ENCODE peak calls at places on chromosomes 4 and X, in four cellular contexts. One of them, this sample, is unnamed.

GRCh38 chr4:54929459-54929858 is 195.9 kb downstream of the KDR start:
- DNase-seq in GM12878: no peak
- DNase-seq in K562: no peak
- DNase-seq in GM23338: no peak
- DNase-seq in this sample: no peak

GRCh38 chr4:28772066-28772465 is 1911.4 kb downstream of the STIM2 start:
- DNase-seq in GM12878: no peak
- DNase-seq in K562: no peak
- DNase-seq in GM23338: no peak
- DNase-seq in this sample: no peak

GRCh38 chr4:8278009-8278395 is 8.4 kb downstream of the HTRA3 start:
- DNase-seq in GM12878: no peak
- DNase-seq in K562: no peak
- DNase-seq in GM23338: no peak
- DNase-seq in this sample: no peak

GRCh38 chr4:97507587-97508245 is 635.6 kb downstream of the STPG2 start:
- DNase-seq in GM23338: peak; percentile 8
- DNase-seq in GM12878: no peak
- DNase-seq in K562: no peak
- DNase-seq in this sample: no peak

GRCh38 chr4:42778349-42778748 is 114.2 kb upstream of the GRXCR1 start:
- DNase-seq in K562: no peak
- DNase-seq in GM12878: no peak
- DNase-seq in GM23338: no peak
- DNase-seq in this sample: no peak

GRCh38 chrX:129193357-129193756 is 329.9 kb downstream of the SMARCA1 start:
- DNase-seq in GM23338: no peak
- DNase-seq in GM12878: no peak
- DNase-seq in K562: no peak
- DNase-seq in this sample: no peak

GRCh38 chr4:145907827-145908226 is 30.8 kb downstream of the ZNF827 start:
- DNase-seq in GM23338: no peak
- DNase-seq in GM12878: no peak
- DNase-seq in K562: no peak
- DNase-seq in this sample: no peak

GRCh38 chr4:24089831-24090531 is 200.1 kb upstream of the PPARGC1A start:
- DNase-seq in K562: no peak
- DNase-seq in GM23338: no peak
- DNase-seq in GM12878: no peak
- DNase-seq in this sample: no peak

GRCh38 chr4:188660796-188661195 is 521.6 kb downstream of the TRIML1 start:
- DNase-seq in K562: no peak
- DNase-seq in GM12878: no peak
- DNase-seq in GM23338: no peak
- DNase-seq in this sample: no peak

GRCh38 chr4:121139533-121140222 is 24.4 kb downstream of the TNIP3 start:
- DNase-seq in GM23338: no peak
- DNase-seq in GM12878: peak; percentile 25
- DNase-seq in K562: no peak
- DNase-seq in this sample: no peak

GRCh38 chrX:19799319-19800182 is 87.8 kb downstream of the SH3KBP1 start:
- DNase-seq in GM12878: no peak
- DNase-seq in K562: no peak
- DNase-seq in GM23338: no peak
- DNase-seq in this sample: no peak

GRCh38 chr4:3452376-3452775 is 10.6 kb downstream of the HGFAC start:
- DNase-seq in GM23338: peak; percentile 77
- DNase-seq in GM12878: no peak
- DNase-seq in K562: peak; percentile 69
- DNase-seq in this sample: peak; percentile 39

GRCh38 chr4:7381221-7381889 is 53.4 kb downstream of the PSAPL1 start:
- DNase-seq in K562: no peak
- DNase-seq in GM23338: no peak
- DNase-seq in GM12878: no peak
- DNase-seq in this sample: no peak

GRCh38 chrX:24846551-24847170 is 152.9 kb downstream of the POLA1 start:
- DNase-seq in GM23338: no peak
- DNase-seq in K562: no peak
- DNase-seq in GM12878: no peak
- DNase-seq in this sample: no peak

GRCh38 chrX:150429577-150429976 is 66.5 kb downstream of the MAMLD1 start:
- DNase-seq in K562: no peak
- DNase-seq in GM23338: no peak
- DNase-seq in GM12878: no peak
- DNase-seq in this sample: peak; percentile 23

GRCh38 chrX:139543920-139544319 is 13.4 kb downstream of the F9 start:
- DNase-seq in K562: no peak
- DNase-seq in GM12878: no peak
- DNase-seq in GM23338: no peak
- DNase-seq in this sample: no peak

GRCh38 chr4:8571702-8572685 is 8.2 kb upstream of the GPR78 start:
- DNase-seq in GM23338: no peak
- DNase-seq in GM12878: no peak
- DNase-seq in K562: no peak
- DNase-seq in this sample: no peak

GRCh38 chrX:71292669-71293379 is 8.7 kb upstream of the ITGB1BP2 start:
- DNase-seq in GM12878: no peak
- DNase-seq in GM23338: no peak
- DNase-seq in K562: no peak
- DNase-seq in this sample: no peak

GRCh38 chr4:170827562-170828260 is 738.0 kb upstream of the AADAT start:
- DNase-seq in GM12878: no peak
- DNase-seq in K562: no peak
- DNase-seq in GM23338: no peak
- DNase-seq in this sample: peak; percentile 9

GRCh38 chr4:24775209-24775608 is 20.2 kb upstream of the SOD3 start:
- DNase-seq in GM23338: no peak
- DNase-seq in K562: no peak
- DNase-seq in GM12878: no peak
- DNase-seq in this sample: no peak

GRCh38 chr4:2322801-2323200 is 60.9 kb upstream of the MXD4 start:
- DNase-seq in GM23338: no peak
- DNase-seq in GM12878: no peak
- DNase-seq in K562: no peak
- DNase-seq in this sample: no peak

GRCh38 chr4:140924761-140925392 is 168.7 kb upstream of the TBC1D9 start:
- DNase-seq in GM12878: no peak
- DNase-seq in K562: no peak
- DNase-seq in GM23338: peak; percentile 23
- DNase-seq in this sample: no peak

GRCh38 chr4:94960703-94961102 is 202.9 kb downstream of the BMPR1B start:
- DNase-seq in K562: no peak
- DNase-seq in GM12878: no peak
- DNase-seq in GM23338: no peak
- DNase-seq in this sample: no peak

GRCh38 chr4:146369446-146369845 is 152.3 kb downstream of the SLC10A7 start:
- DNase-seq in GM12878: no peak
- DNase-seq in GM23338: no peak
- DNase-seq in K562: no peak
- DNase-seq in this sample: no peak

GRCh38 chr4:14837860-14838259 is 164.4 kb upstream of the CPEB2 start:
- DNase-seq in GM12878: no peak
- DNase-seq in K562: no peak
- DNase-seq in GM23338: peak; percentile 44
- DNase-seq in this sample: no peak

GRCh38 chr4:14178421-14178820 is 550.9 kb upstream of the BOD1L1 start:
- DNase-seq in K562: no peak
- DNase-seq in GM23338: peak; percentile 31
- DNase-seq in GM12878: peak; percentile 61
- DNase-seq in this sample: no peak

GRCh38 chr4:94507708-94508107 is 56.0 kb downstream of the PDLIM5 start:
- DNase-seq in GM23338: no peak
- DNase-seq in GM12878: no peak
- DNase-seq in K562: peak; percentile 27
- DNase-seq in this sample: no peak

GRCh38 chrX:107902721-107903120 is 77.1 kb downstream of the MID2 start:
- DNase-seq in K562: no peak
- DNase-seq in GM23338: peak; percentile 4
- DNase-seq in GM12878: no peak
- DNase-seq in this sample: no peak

GRCh38 chr4:148445071-148445902 is 3.1 kb upstream of the NR3C2 start:
- DNase-seq in K562: peak; percentile 46
- DNase-seq in GM23338: peak; percentile 74
- DNase-seq in GM12878: no peak
- DNase-seq in this sample: no peak

GRCh38 chrX:44842555-44843317 is 1.1 kb upstream of the DUSP21 start:
- DNase-seq in K562: no peak
- DNase-seq in GM23338: no peak
- DNase-seq in GM12878: no peak
- DNase-seq in this sample: no peak

GRCh38 chr4:74953647-74954046 is 20.7 kb downstream of the PARM1 start:
- DNase-seq in GM23338: no peak
- DNase-seq in GM12878: no peak
- DNase-seq in K562: no peak
- DNase-seq in this sample: no peak

GRCh38 chr4:127000090-127000489 is 632.7 kb upstream of the INTU start:
- DNase-seq in GM12878: no peak
- DNase-seq in GM23338: no peak
- DNase-seq in K562: no peak
- DNase-seq in this sample: no peak

GRCh38 chrX:140480765-140481164 is 24.1 kb downstream of the SOX3 start:
- DNase-seq in GM23338: no peak
- DNase-seq in K562: no peak
- DNase-seq in GM12878: no peak
- DNase-seq in this sample: no peak

GRCh38 chr4:71133491-71133890 is 140.0 kb downstream of the DCK start:
- DNase-seq in GM23338: no peak
- DNase-seq in K562: no peak
- DNase-seq in GM12878: no peak
- DNase-seq in this sample: no peak

GRCh38 chr4:47374477-47374876 is 89.0 kb downstream of the COMMD8 start:
- DNase-seq in GM12878: no peak
- DNase-seq in GM23338: no peak
- DNase-seq in K562: no peak
- DNase-seq in this sample: no peak

GRCh38 chr4:152956650-152957436 is 20.7 kb downstream of the FHDC1 start:
- DNase-seq in K562: no peak
- DNase-seq in GM12878: no peak
- DNase-seq in GM23338: no peak
- DNase-seq in this sample: no peak
- TF ChIP-seq JUNB in K562: no peak
- TF ChIP-seq JUNB in GM12878: no peak
- TF ChIP-seq JUNB in GM23338: no peak
- TF ChIP-seq JUNB in this sample: no peak

DNA sequence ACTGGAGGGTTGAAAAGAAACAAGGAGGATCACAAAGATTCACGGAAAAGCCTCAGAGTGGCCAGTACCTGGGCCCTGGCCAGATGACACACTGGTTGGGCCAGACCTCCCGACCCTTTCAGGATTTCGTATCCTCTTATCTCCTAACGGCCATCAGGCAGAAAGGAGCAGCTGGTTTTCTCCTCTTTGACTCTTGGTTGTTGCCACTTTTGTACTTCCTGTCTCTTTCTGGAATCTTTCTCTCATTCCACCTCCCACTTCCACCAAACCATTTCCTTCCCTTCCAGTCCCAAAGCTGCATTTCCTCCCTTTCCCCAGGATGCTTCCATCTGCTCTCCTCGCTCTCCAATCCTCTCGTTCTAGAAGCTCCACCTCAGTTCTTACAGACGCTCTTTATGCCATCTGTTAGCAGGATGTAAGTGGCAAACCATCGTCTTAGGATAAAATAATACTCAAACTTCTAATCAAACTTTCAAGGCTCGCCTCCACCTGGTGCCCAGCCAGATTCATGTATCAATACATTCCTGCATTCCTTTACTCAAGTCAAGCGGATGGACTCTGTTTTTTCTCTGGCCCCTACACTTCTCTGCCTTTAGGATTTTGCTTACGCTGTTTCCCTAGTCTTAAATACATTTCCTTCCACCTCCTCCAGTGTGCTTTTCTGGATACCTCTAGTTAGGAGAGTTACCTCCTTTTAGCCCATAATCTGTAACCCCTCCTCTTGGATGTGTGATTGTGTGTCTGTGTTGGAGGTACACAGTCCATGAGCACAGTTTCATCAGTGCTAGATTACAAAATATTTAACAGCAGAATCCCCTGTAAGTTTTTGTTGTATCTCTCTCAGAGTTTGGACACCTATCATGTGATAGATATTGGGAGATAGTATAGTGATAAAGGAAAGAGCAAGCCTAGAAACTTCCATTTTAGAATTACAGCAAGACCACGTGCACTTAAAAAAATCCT is 70.4 kb downstream of the LDB2 start:
- DNase-seq in GM12878: no peak
- DNase-seq in GM23338: peak; percentile 51
- DNase-seq in K562: no peak
- DNase-seq in this sample: no peak
- TF ChIP-seq JUNB in GM12878: no peak
- TF ChIP-seq JUNB in GM23338: no peak
- TF ChIP-seq JUNB in K562: no peak
- TF ChIP-seq JUNB in this sample: no peak

GRCh38 chr4:113101669-113102068 is 52.2 kb downstream of the ANK2 start:
- DNase-seq in GM12878: no peak
- DNase-seq in K562: no peak
- DNase-seq in GM23338: no peak
- DNase-seq in this sample: no peak
- TF ChIP-seq JUNB in GM12878: no peak
- TF ChIP-seq JUNB in K562: no peak
- TF ChIP-seq JUNB in GM23338: no peak
- TF ChIP-seq JUNB in this sample: no peak

DNA sequence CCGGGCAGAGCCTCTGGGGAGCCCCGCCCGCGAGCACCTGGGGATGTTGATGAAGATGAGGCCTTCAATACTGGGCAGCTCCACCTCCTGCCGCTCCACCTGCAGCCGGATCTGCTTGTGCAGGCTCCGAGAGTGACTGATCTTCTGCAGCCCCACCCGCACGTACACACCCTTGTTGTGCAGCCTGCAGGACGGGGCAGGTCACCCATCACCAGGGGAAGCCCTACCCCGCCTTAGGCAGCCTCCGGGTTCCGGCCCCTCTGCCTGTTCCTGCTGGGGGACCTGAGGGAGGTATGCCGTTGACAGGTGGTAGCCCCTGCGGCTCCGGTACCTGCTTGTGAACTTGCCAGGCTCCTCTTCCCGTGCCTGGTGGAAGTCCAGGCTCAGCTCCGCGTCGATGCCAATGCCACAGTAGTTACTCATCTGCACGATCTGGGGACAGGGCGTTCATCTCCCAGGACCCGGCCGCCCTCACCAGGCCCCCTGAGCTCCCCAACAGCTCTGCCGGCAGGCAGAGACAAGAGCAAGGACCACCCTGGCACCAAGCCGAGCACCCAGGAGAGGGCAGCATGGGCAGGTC is 11.6 kb downstream of the DGKQ start:
- DNase-seq in K562: no peak
- DNase-seq in GM23338: no peak
- DNase-seq in GM12878: no peak
- DNase-seq in this sample: no peak
- TF ChIP-seq JUNB in K562: no peak
- TF ChIP-seq JUNB in GM23338: no peak
- TF ChIP-seq JUNB in GM12878: no peak
- TF ChIP-seq JUNB in this sample: no peak

This sample was measured in A549.